ENCODE peak calls at places on chromosome 16, in four cellular contexts. Y is Peyer's patch; F is H7; A is stimulated activated CD4-positive, alpha-beta T cell treated with anti-CD3 and anti-CD28 coated beads, TNF-alpha, amount 100 ng/mL, for 24 hours. E is an unnamed sample.

GRCh38 chr16:31331141-31331764 is 23.7 kb upstream of the ITGAX start:
- DNase-seq in Y (peak; percentile 59), A (no peak), F (peak; percentile 88), E (no peak)

GRCh38 chr16:72111653-72112451 is 18.2 kb downstream of the DHX38 start:
- DNase-seq in Y (no peak), F (peak; percentile 33), A (no peak), E (no peak)

GRCh38 chr16:54842743-54843423 is 87.8 kb upstream of the IRX5 start:
- DNase-seq in F (no peak), A (no peak), Y (no peak), E (no peak)

GRCh38 chr16:66250686-66251405 is 115.6 kb upstream of the CDH5 start:
- DNase-seq in A (no peak), Y (peak; percentile 69), F (no peak), E (peak; percentile 55)

GRCh38 chr16:22055881-22056280 is 36.5 kb upstream of the VWA3A start:
- DNase-seq in A (no peak), Y (no peak), F (peak; percentile 49), E (no peak)

GRCh38 chr16:68235882-68236803 is at the start of gene ESRP2:
- DNase-seq in Y (peak; percentile 91), F (peak; percentile 95), A (no peak), E (peak; percentile 97)

GRCh38 chr16:73068546-73069401 is 20.8 kb upstream of the ZFHX3 start:
- DNase-seq in A (no peak), F (no peak), Y (peak; percentile 53), E (no peak)

GRCh38 chr16:1996175-1996574 is 6.4 kb downstream of the SYNGR3 start:
- DNase-seq in F (no peak), Y (no peak), A (no peak), E (no peak)

GRCh38 chr16:30737794-30738648 is 10.2 kb upstream of the PHKG2 start:
- DNase-seq in F (peak; percentile 30), A (no peak), Y (no peak), E (no peak)

GRCh38 chr16:88368036-88368435 is 14.7 kb upstream of the ZNF469 start:
- DNase-seq in Y (no peak), F (no peak), A (no peak), E (no peak)

GRCh38 chr16:79605999-79606398 is 5.5 kb upstream of the MAF start:
- DNase-seq in A (no peak), F (peak; percentile 46), Y (no peak), E (no peak)

GRCh38 chr16:70693231-70693671 is 7.4 kb upstream of the MTSS2 start:
- DNase-seq in Y (no peak), F (no peak), A (no peak), E (no peak)

E was measured in left lobe of liver.